ENCODE peak calls at places on chromosomes 4 and X, in nine cellular contexts. One of them, this sample, is unnamed.
A peak's percentile ranks its signal among the peaks of the same experiment; 100 is the strongest.

GRCh38 chr4:143411527-143412480 is 75.1 kb downstream of the GAB1 start:
- DNase-seq in hypothalamus: peak; percentile 40
- DNase-seq in stimulated activated CD4-positive, alpha-beta T cell treated with anti-CD3 and anti-CD28 coated beads, Interleukin-15, amount 100 ng/mL, for 1 hour: no peak
- DNase-seq in tibial artery: no peak
- DNase-seq in GM12892: no peak
- DNase-seq in AG10803: peak; percentile 53
- DNase-seq in HT1080: no peak
- DNase-seq in hepatocyte: no peak
- DNase-seq in activated CD8-positive, alpha-beta memory T cell treated with anti-CD3 and anti-CD28 coated beads for 24 hours: no peak
- DNase-seq in this sample: no peak

GRCh38 chr4:41437264-41437566 is 100.7 kb upstream of the LIMCH1 start:
- DNase-seq in hypothalamus: no peak
- DNase-seq in AG10803: no peak
- DNase-seq in HT1080: no peak
- DNase-seq in tibial artery: no peak
- DNase-seq in activated CD8-positive, alpha-beta memory T cell treated with anti-CD3 and anti-CD28 coated beads for 24 hours: no peak
- DNase-seq in GM12892: no peak
- DNase-seq in stimulated activated CD4-positive, alpha-beta T cell treated with anti-CD3 and anti-CD28 coated beads, Interleukin-15, amount 100 ng/mL, for 1 hour: no peak
- DNase-seq in hepatocyte: no peak
- DNase-seq in this sample: no peak

GRCh38 chrX:104372547-104372946 is 117.8 kb upstream of the ESX1 start:
- DNase-seq in hepatocyte: no peak
- DNase-seq in HT1080: no peak
- DNase-seq in activated CD8-positive, alpha-beta memory T cell treated with anti-CD3 and anti-CD28 coated beads for 24 hours: no peak
- DNase-seq in tibial artery: no peak
- DNase-seq in AG10803: no peak
- DNase-seq in hypothalamus: no peak
- DNase-seq in stimulated activated CD4-positive, alpha-beta T cell treated with anti-CD3 and anti-CD28 coated beads, Interleukin-15, amount 100 ng/mL, for 1 hour: no peak
- DNase-seq in GM12892: no peak
- DNase-seq in this sample: no peak

GRCh38 chr4:83216856-83217683 is 67.5 kb downstream of the COQ2 start:
- DNase-seq in tibial artery: no peak
- DNase-seq in hepatocyte: no peak
- DNase-seq in AG10803: no peak
- DNase-seq in hypothalamus: no peak
- DNase-seq in GM12892: no peak
- DNase-seq in stimulated activated CD4-positive, alpha-beta T cell treated with anti-CD3 and anti-CD28 coated beads, Interleukin-15, amount 100 ng/mL, for 1 hour: no peak
- DNase-seq in HT1080: no peak
- DNase-seq in activated CD8-positive, alpha-beta memory T cell treated with anti-CD3 and anti-CD28 coated beads for 24 hours: no peak
- DNase-seq in this sample: no peak

GRCh38 chr4:140790765-140791164 is 34.6 kb upstream of the TBC1D9 start:
- DNase-seq in stimulated activated CD4-positive, alpha-beta T cell treated with anti-CD3 and anti-CD28 coated beads, Interleukin-15, amount 100 ng/mL, for 1 hour: no peak
- DNase-seq in hypothalamus: peak; percentile 8
- DNase-seq in activated CD8-positive, alpha-beta memory T cell treated with anti-CD3 and anti-CD28 coated beads for 24 hours: no peak
- DNase-seq in HT1080: peak; percentile 64
- DNase-seq in tibial artery: no peak
- DNase-seq in hepatocyte: no peak
- DNase-seq in GM12892: peak; percentile 25
- DNase-seq in AG10803: no peak
- DNase-seq in this sample: no peak

GRCh38 chr4:1656986-1657385 is 27.1 kb downstream of the FAM53A start:
- DNase-seq in GM12892: no peak
- DNase-seq in HT1080: no peak
- DNase-seq in AG10803: no peak
- DNase-seq in activated CD8-positive, alpha-beta memory T cell treated with anti-CD3 and anti-CD28 coated beads for 24 hours: no peak
- DNase-seq in tibial artery: no peak
- DNase-seq in hepatocyte: no peak
- DNase-seq in stimulated activated CD4-positive, alpha-beta T cell treated with anti-CD3 and anti-CD28 coated beads, Interleukin-15, amount 100 ng/mL, for 1 hour: no peak
- DNase-seq in hypothalamus: no peak
- DNase-seq in this sample: no peak

GRCh38 chrX:106397788-106398538 is 213.8 kb upstream of the RADX start:
- DNase-seq in hypothalamus: no peak
- DNase-seq in GM12892: no peak
- DNase-seq in HT1080: no peak
- DNase-seq in stimulated activated CD4-positive, alpha-beta T cell treated with anti-CD3 and anti-CD28 coated beads, Interleukin-15, amount 100 ng/mL, for 1 hour: no peak
- DNase-seq in activated CD8-positive, alpha-beta memory T cell treated with anti-CD3 and anti-CD28 coated beads for 24 hours: no peak
- DNase-seq in AG10803: no peak
- DNase-seq in hepatocyte: no peak
- DNase-seq in tibial artery: no peak
- DNase-seq in this sample: no peak

GRCh38 chrX:18377802-18378201 is 23.3 kb upstream of the SCML2 start:
- DNase-seq in stimulated activated CD4-positive, alpha-beta T cell treated with anti-CD3 and anti-CD28 coated beads, Interleukin-15, amount 100 ng/mL, for 1 hour: no peak
- DNase-seq in hepatocyte: peak; percentile 25
- DNase-seq in GM12892: no peak
- DNase-seq in AG10803: peak; percentile 18
- DNase-seq in activated CD8-positive, alpha-beta memory T cell treated with anti-CD3 and anti-CD28 coated beads for 24 hours: peak; percentile 59
- DNase-seq in tibial artery: no peak
- DNase-seq in HT1080: peak; percentile 25
- DNase-seq in hypothalamus: no peak
- DNase-seq in this sample: no peak

GRCh38 chr4:124635331-124635730 is 77.2 kb downstream of the ANKRD50 start:
- DNase-seq in stimulated activated CD4-positive, alpha-beta T cell treated with anti-CD3 and anti-CD28 coated beads, Interleukin-15, amount 100 ng/mL, for 1 hour: no peak
- DNase-seq in HT1080: no peak
- DNase-seq in hepatocyte: no peak
- DNase-seq in GM12892: no peak
- DNase-seq in tibial artery: no peak
- DNase-seq in activated CD8-positive, alpha-beta memory T cell treated with anti-CD3 and anti-CD28 coated beads for 24 hours: no peak
- DNase-seq in hypothalamus: no peak
- DNase-seq in AG10803: no peak
- DNase-seq in this sample: no peak

GRCh38 chrX:47030339-47030738 is 47.9 kb upstream of the RGN start:
- DNase-seq in GM12892: no peak
- DNase-seq in activated CD8-positive, alpha-beta memory T cell treated with anti-CD3 and anti-CD28 coated beads for 24 hours: no peak
- DNase-seq in tibial artery: no peak
- DNase-seq in hepatocyte: peak; percentile 71
- DNase-seq in stimulated activated CD4-positive, alpha-beta T cell treated with anti-CD3 and anti-CD28 coated beads, Interleukin-15, amount 100 ng/mL, for 1 hour: no peak
- DNase-seq in AG10803: peak; percentile 57
- DNase-seq in HT1080: peak; percentile 10
- DNase-seq in hypothalamus: peak; percentile 17
- DNase-seq in this sample: no peak

GRCh38 chrX:38539748-38540147 is 21.6 kb upstream of the TSPAN7 start:
- DNase-seq in hypothalamus: no peak
- DNase-seq in stimulated activated CD4-positive, alpha-beta T cell treated with anti-CD3 and anti-CD28 coated beads, Interleukin-15, amount 100 ng/mL, for 1 hour: no peak
- DNase-seq in HT1080: no peak
- DNase-seq in hepatocyte: no peak
- DNase-seq in tibial artery: no peak
- DNase-seq in AG10803: no peak
- DNase-seq in GM12892: no peak
- DNase-seq in activated CD8-positive, alpha-beta memory T cell treated with anti-CD3 and anti-CD28 coated beads for 24 hours: no peak
- DNase-seq in this sample: no peak